ENCODE peak calls at places on chromosomes 11 and 22, in four cellular contexts. X is fibroblast of the conjunctiva, Q is GM12865, Z is activated T-cell treated with anti-CD3 and anti-CD28 coated beads for 24 hours. J is an unnamed sample.

GRCh38 chr11:132719684-132720083 is 812.6 kb downstream of the OPCML start:
- DNase-seq in Z (no peak), Q (no peak), X (no peak), J (no peak)

GRCh38 chr11:128518493-128519207 is 68.7 kb downstream of the ETS1 start:
- DNase-seq in Q (no peak), Z (no peak), X (no peak), J (no peak)

GRCh38 chr22:27523711-27524110 is 277.8 kb downstream of the MN1 start:
- DNase-seq in X (no peak), Q (no peak), Z (no peak), J (no peak)

GRCh38 chr11:64877390-64878222 is 815 bp downstream of the EHD1 start:
- DNase-seq in X (no peak), Z (no peak), Q (peak; percentile 65), J (peak; percentile 73)

GRCh38 chr11:60634151-60634550 is 65.3 kb upstream of the MS4A8 start:
- DNase-seq in Q (peak; percentile 68), Z (no peak), X (no peak), J (peak; percentile 31)

GRCh38 chr11:122074022-122074421 is 42.0 kb downstream of the BLID start:
- DNase-seq in Q (no peak), X (no peak), Z (no peak), J (no peak)

GRCh38 chr11:12541588-12542151 is 132.6 kb upstream of the TEAD1 start:
- DNase-seq in Z (no peak), X (no peak), Q (no peak), J (no peak)

GRCh38 chr11:30775123-30775522 is 189.0 kb upstream of the MPPED2 start:
- DNase-seq in X (no peak), Z (no peak), Q (no peak), J (no peak)

GRCh38 chr22:38284042-38284402 is 11.2 kb upstream of the TMEM184B start:
- DNase-seq in X (peak; percentile 78), Q (no peak), Z (no peak), J (no peak)

J was measured in GM13976.